ENCODE peak calls at places on chromosomes 12 and 14, in four cellular contexts. One of them, this sample, is unnamed.

GRCh38 chr12:68310370-68310769 is 21.8 kb downstream of the MDM1 start:
- DNase-seq in HFF-Myc: peak; percentile 51
- DNase-seq in fibroblast of pulmonary artery: peak; percentile 73
- DNase-seq in lower lobe of right lung: no peak
- DNase-seq in this sample: no peak

GRCh38 chr12:38384816-38385491 is 68.4 kb downstream of the ALG10B start:
- DNase-seq in fibroblast of pulmonary artery: no peak
- DNase-seq in HFF-Myc: no peak
- DNase-seq in lower lobe of right lung: peak; percentile 47
- DNase-seq in this sample: no peak

GRCh38 chr12:4111010-4111409 is 162.6 kb upstream of the CCND2 start:
- DNase-seq in HFF-Myc: no peak
- DNase-seq in fibroblast of pulmonary artery: no peak
- DNase-seq in lower lobe of right lung: no peak
- DNase-seq in this sample: no peak

GRCh38 chr12:108856170-108856427 is 1.3 kb downstream of the SSH1 start:
- DNase-seq in HFF-Myc: no peak
- DNase-seq in fibroblast of pulmonary artery: no peak
- DNase-seq in lower lobe of right lung: peak; percentile 50
- DNase-seq in this sample: no peak

GRCh38 chr12:106645074-106645421 is 62.2 kb downstream of the RFX4 start:
- DNase-seq in lower lobe of right lung: peak; percentile 62
- DNase-seq in fibroblast of pulmonary artery: peak; percentile 8
- DNase-seq in HFF-Myc: no peak
- DNase-seq in this sample: no peak

GRCh38 chr14:93086441-93087055 is 29.2 kb downstream of the ITPK1 start:
- DNase-seq in lower lobe of right lung: no peak
- DNase-seq in fibroblast of pulmonary artery: no peak
- DNase-seq in HFF-Myc: no peak
- DNase-seq in this sample: no peak

GRCh38 chr12:27185234-27186045 is 58.6 kb upstream of the STK38L start:
- DNase-seq in fibroblast of pulmonary artery: peak; percentile 93
- DNase-seq in lower lobe of right lung: no peak
- DNase-seq in HFF-Myc: no peak
- DNase-seq in this sample: no peak

GRCh38 chr12:94186461-94187237 is 38.3 kb downstream of the PLXNC1 start:
- DNase-seq in HFF-Myc: no peak
- DNase-seq in lower lobe of right lung: peak; percentile 51
- DNase-seq in fibroblast of pulmonary artery: peak; percentile 67
- DNase-seq in this sample: no peak

GRCh38 chr14:101077511-101078074 is 174.1 kb upstream of the RTL1 start:
- DNase-seq in HFF-Myc: no peak
- DNase-seq in fibroblast of pulmonary artery: peak; percentile 23
- DNase-seq in lower lobe of right lung: no peak
- DNase-seq in this sample: peak; percentile 11

GRCh38 chr14:99420711-99421110 is 59.9 kb downstream of the SETD3 start:
- DNase-seq in HFF-Myc: peak; percentile 87
- DNase-seq in fibroblast of pulmonary artery: no peak
- DNase-seq in lower lobe of right lung: peak; percentile 81
- DNase-seq in this sample: no peak

GRCh38 chr14:61474021-61474420 is 152.6 kb downstream of the PRKCH start:
- DNase-seq in fibroblast of pulmonary artery: no peak
- DNase-seq in lower lobe of right lung: no peak
- DNase-seq in HFF-Myc: no peak
- DNase-seq in this sample: no peak

GRCh38 chr12:69896653-69897381 is 71.8 kb downstream of the MYRFL start:
- DNase-seq in lower lobe of right lung: no peak
- DNase-seq in fibroblast of pulmonary artery: no peak
- DNase-seq in HFF-Myc: no peak
- DNase-seq in this sample: no peak

GRCh38 chr12:6771091-6771495 is 1.2 kb upstream of the LAG3 start:
- DNase-seq in lower lobe of right lung: no peak
- DNase-seq in HFF-Myc: no peak
- DNase-seq in fibroblast of pulmonary artery: peak; percentile 33
- DNase-seq in this sample: no peak

GRCh38 chr12:52464921-52465320 is 8.7 kb downstream of the KRT6C start:
- DNase-seq in HFF-Myc: no peak
- DNase-seq in lower lobe of right lung: no peak
- DNase-seq in fibroblast of pulmonary artery: no peak
- DNase-seq in this sample: no peak

GRCh38 chr14:22713631-22713950 is 52.9 kb upstream of the OXA1L start:
- DNase-seq in lower lobe of right lung: no peak
- DNase-seq in fibroblast of pulmonary artery: no peak
- DNase-seq in HFF-Myc: no peak
- DNase-seq in this sample: no peak

GRCh38 chr12:42691991-42692557 is 102.5 kb upstream of the PRICKLE1 start:
- DNase-seq in HFF-Myc: no peak
- DNase-seq in fibroblast of pulmonary artery: no peak
- DNase-seq in lower lobe of right lung: no peak
- DNase-seq in this sample: no peak

GRCh38 chr12:45130881-45131281 is 80.0 kb upstream of the DBX2 start:
- DNase-seq in fibroblast of pulmonary artery: peak; percentile 79
- DNase-seq in lower lobe of right lung: no peak
- DNase-seq in HFF-Myc: peak; percentile 56
- DNase-seq in this sample: no peak

GRCh38 chr14:56300495-56300894 is 182.3 kb downstream of the PELI2 start:
- DNase-seq in fibroblast of pulmonary artery: peak; percentile 62
- DNase-seq in HFF-Myc: no peak
- DNase-seq in lower lobe of right lung: no peak
- DNase-seq in this sample: no peak

GRCh38 chr12:16609140-16609539 is 3.2 kb upstream of the LMO3 start:
- DNase-seq in lower lobe of right lung: no peak
- DNase-seq in fibroblast of pulmonary artery: no peak
- DNase-seq in HFF-Myc: no peak
- DNase-seq in this sample: no peak

GRCh38 chr12:4899361-4899760 is 10.3 kb upstream of the KCNA1 start:
- DNase-seq in lower lobe of right lung: no peak
- DNase-seq in fibroblast of pulmonary artery: no peak
- DNase-seq in HFF-Myc: no peak
- DNase-seq in this sample: no peak

GRCh38 chr12:65962921-65963883 is 138.9 kb downstream of the HMGA2 start:
- DNase-seq in fibroblast of pulmonary artery: no peak
- DNase-seq in HFF-Myc: no peak
- DNase-seq in lower lobe of right lung: no peak
- DNase-seq in this sample: no peak

GRCh38 chr12:10551375-10551774 is 45.7 kb downstream of the EIF2S3B start:
- DNase-seq in HFF-Myc: no peak
- DNase-seq in fibroblast of pulmonary artery: no peak
- DNase-seq in lower lobe of right lung: no peak
- DNase-seq in this sample: no peak

GRCh38 chr12:52836042-52836466 is 1.9 kb upstream of the KRT79 start:
- DNase-seq in fibroblast of pulmonary artery: peak; percentile 81
- DNase-seq in HFF-Myc: no peak
- DNase-seq in lower lobe of right lung: peak; percentile 58
- DNase-seq in this sample: no peak

GRCh38 chr12:6852651-6853354 is 853 bp downstream of the USP5 start:
- DNase-seq in HFF-Myc: no peak
- DNase-seq in fibroblast of pulmonary artery: peak; percentile 73
- DNase-seq in lower lobe of right lung: no peak
- DNase-seq in this sample: no peak

GRCh38 chr12:79411791-79412190 is 279.0 kb downstream of the PAWR start:
- DNase-seq in lower lobe of right lung: no peak
- DNase-seq in fibroblast of pulmonary artery: no peak
- DNase-seq in HFF-Myc: no peak
- DNase-seq in this sample: no peak

GRCh38 chr12:28759334-28759733 is 389.7 kb upstream of the FAR2 start:
- DNase-seq in HFF-Myc: no peak
- DNase-seq in fibroblast of pulmonary artery: peak; percentile 17
- DNase-seq in lower lobe of right lung: no peak
- DNase-seq in this sample: no peak

GRCh38 chr12:124699878-124700277 is 132.5 kb upstream of the NCOR2 start:
- DNase-seq in HFF-Myc: no peak
- DNase-seq in lower lobe of right lung: peak; percentile 86
- DNase-seq in fibroblast of pulmonary artery: no peak
- DNase-seq in this sample: no peak

GRCh38 chr14:77542349-77543239 is 44.0 kb upstream of the ISM2 start:
- DNase-seq in HFF-Myc: no peak
- DNase-seq in lower lobe of right lung: no peak
- DNase-seq in fibroblast of pulmonary artery: peak; percentile 51
- DNase-seq in this sample: no peak

GRCh38 chr12:28222959-28223662 is 32.9 kb downstream of the CCDC91 start:
- DNase-seq in lower lobe of right lung: no peak
- DNase-seq in fibroblast of pulmonary artery: no peak
- DNase-seq in HFF-Myc: no peak
- DNase-seq in this sample: no peak

GRCh38 chr12:106238146-106238545 is 9.7 kb downstream of the CKAP4 start:
- DNase-seq in fibroblast of pulmonary artery: peak; percentile 13
- DNase-seq in HFF-Myc: no peak
- DNase-seq in lower lobe of right lung: no peak
- DNase-seq in this sample: no peak

GRCh38 chr14:102500724-102501123 is 8.9 kb downstream of the ANKRD9 start:
- DNase-seq in lower lobe of right lung: no peak
- DNase-seq in fibroblast of pulmonary artery: no peak
- DNase-seq in HFF-Myc: no peak
- DNase-seq in this sample: no peak

GRCh38 chr14:102503576-102504224 is 5.9 kb downstream of the ANKRD9 start:
- DNase-seq in lower lobe of right lung: no peak
- DNase-seq in fibroblast of pulmonary artery: no peak
- DNase-seq in HFF-Myc: no peak
- DNase-seq in this sample: no peak

GRCh38 chr14:102500190-102500661 is 9.3 kb downstream of the ANKRD9 start:
- DNase-seq in fibroblast of pulmonary artery: peak; percentile 96
- DNase-seq in HFF-Myc: peak; percentile 73
- DNase-seq in lower lobe of right lung: peak; percentile 83
- DNase-seq in this sample: no peak

GRCh38 chr14:102502571-102502970 is 7.0 kb downstream of the ANKRD9 start:
- DNase-seq in fibroblast of pulmonary artery: no peak
- DNase-seq in lower lobe of right lung: no peak
- DNase-seq in HFF-Myc: no peak
- DNase-seq in this sample: no peak

DNA sequence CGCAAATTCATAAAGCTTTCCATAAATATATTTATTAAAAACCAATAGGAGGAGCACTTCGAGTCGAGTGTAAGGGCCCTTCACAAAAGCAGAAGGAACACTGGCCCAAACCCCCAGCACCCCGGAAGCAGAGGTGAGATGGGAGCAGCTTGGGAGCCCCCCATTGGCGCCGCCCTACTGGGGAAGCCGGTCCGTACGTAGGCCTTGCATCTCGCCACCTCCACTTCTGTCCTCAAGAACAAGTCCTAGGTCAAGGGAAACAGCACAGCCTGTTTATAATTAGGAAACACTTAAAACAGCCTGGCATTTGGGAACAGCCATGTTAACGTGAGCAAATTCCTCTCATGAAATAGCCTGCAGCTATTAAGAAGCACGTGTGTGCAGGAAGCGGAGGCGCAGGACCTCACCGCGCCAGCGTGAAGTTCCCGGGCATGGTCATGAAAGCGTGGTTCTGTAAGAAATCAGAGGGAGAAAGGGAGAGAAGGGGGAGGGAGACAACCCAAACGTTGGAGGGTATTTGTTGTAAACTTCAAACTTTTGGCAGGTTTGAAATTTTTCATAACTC is 7.7 kb downstream of the ANKRD9 start:
- DNase-seq in fibroblast of pulmonary artery: no peak
- DNase-seq in HFF-Myc: no peak
- DNase-seq in lower lobe of right lung: no peak
- DNase-seq in this sample: no peak
- TF ChIP-seq CTCF in fibroblast of pulmonary artery: no peak
- TF ChIP-seq CTCF in HFF-Myc: peak; percentile 16
- TF ChIP-seq CTCF in lower lobe of right lung: no peak
- TF ChIP-seq CTCF in this sample: no peak

GRCh38 chr12:30795410-30795659 is 40.6 kb upstream of the CAPRIN2 start:
- DNase-seq in HFF-Myc: no peak
- DNase-seq in lower lobe of right lung: no peak
- DNase-seq in fibroblast of pulmonary artery: no peak
- DNase-seq in this sample: no peak

GRCh38 chr12:30796508-30796780 is 41.7 kb upstream of the CAPRIN2 start:
- DNase-seq in HFF-Myc: no peak
- DNase-seq in lower lobe of right lung: no peak
- DNase-seq in fibroblast of pulmonary artery: peak; percentile 66
- DNase-seq in this sample: no peak

GRCh38 chr12:30794591-30795409 is 40.0 kb upstream of the CAPRIN2 start:
- DNase-seq in lower lobe of right lung: no peak
- DNase-seq in HFF-Myc: no peak
- DNase-seq in fibroblast of pulmonary artery: peak; percentile 97
- DNase-seq in this sample: no peak

GRCh38 chr12:30796891-30797371 is 42.2 kb upstream of the CAPRIN2 start:
- DNase-seq in HFF-Myc: no peak
- DNase-seq in lower lobe of right lung: no peak
- DNase-seq in fibroblast of pulmonary artery: peak; percentile 39
- DNase-seq in this sample: no peak

GRCh38 chr12:30795660-30796507 is 41.1 kb upstream of the CAPRIN2 start:
- DNase-seq in HFF-Myc: no peak
- DNase-seq in fibroblast of pulmonary artery: peak; percentile 87
- DNase-seq in lower lobe of right lung: peak; percentile 71
- DNase-seq in this sample: peak; percentile 22
- TF ChIP-seq CTCF in HFF-Myc: no peak
- TF ChIP-seq CTCF in fibroblast of pulmonary artery: no peak
- TF ChIP-seq CTCF in lower lobe of right lung: no peak
- TF ChIP-seq CTCF in this sample: no peak

DNA sequence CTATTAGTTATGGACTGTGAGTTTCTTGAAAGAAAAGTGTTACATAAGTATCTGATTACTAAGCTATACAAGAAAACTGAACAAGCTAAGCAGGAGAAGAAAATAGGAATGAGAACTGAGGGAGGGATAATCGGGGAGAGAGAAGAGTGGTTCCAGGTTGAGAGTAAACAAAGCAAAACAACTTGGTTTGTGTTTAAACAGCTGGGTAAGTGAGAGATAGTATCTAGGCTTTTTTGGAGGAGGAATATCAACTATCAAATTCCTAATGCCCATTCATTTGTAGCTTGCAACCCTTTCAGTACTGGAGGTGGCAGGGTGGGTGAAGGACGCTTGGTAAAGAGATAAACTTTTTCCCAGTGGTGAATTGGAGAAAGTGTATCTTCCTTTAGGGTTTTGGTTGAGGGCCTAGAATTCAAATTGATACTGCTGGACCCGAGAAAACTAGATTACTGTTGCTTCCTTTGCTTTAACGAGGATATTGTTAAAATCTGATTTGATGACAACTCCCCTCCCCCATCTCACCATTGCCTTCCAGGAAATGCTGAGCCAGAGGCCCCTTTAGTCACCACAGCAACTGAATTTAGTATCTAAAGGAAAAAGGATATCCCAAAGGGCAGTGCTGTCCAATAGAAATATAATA is 2.0 kb upstream of the SLC2A3 start:
- DNase-seq in lower lobe of right lung: no peak
- DNase-seq in HFF-Myc: peak; percentile 7
- DNase-seq in fibroblast of pulmonary artery: peak; percentile 59
- DNase-seq in this sample: no peak
- TF ChIP-seq CTCF in lower lobe of right lung: peak; percentile 15
- TF ChIP-seq CTCF in HFF-Myc: no peak
- TF ChIP-seq CTCF in fibroblast of pulmonary artery: peak; percentile 27
- TF ChIP-seq CTCF in this sample: no peak

GRCh38 chr12:118064608-118065007 is 3.6 kb upstream of the WSB2 start:
- DNase-seq in lower lobe of right lung: no peak
- DNase-seq in fibroblast of pulmonary artery: no peak
- DNase-seq in HFF-Myc: no peak
- DNase-seq in this sample: no peak
- TF ChIP-seq CTCF in lower lobe of right lung: peak; percentile 22
- TF ChIP-seq CTCF in fibroblast of pulmonary artery: peak; percentile 22
- TF ChIP-seq CTCF in HFF-Myc: no peak
- TF ChIP-seq CTCF in this sample: no peak